ENCODE peak calls at places on chromosomes 5 and 9, in nine cellular contexts. C is adrenal gland, H is pancreas, Z is glutamatergic neuron, A is GM10248, D is epithelial cell of esophagus, Y is mammary epithelial cell, X is cardiac fibroblast, F is GM12878. R is an unnamed sample.

GRCh38 chr5:132814441-132815294 is 1.6 kb downstream of the SOWAHA start:
- DNase-seq in C (no peak), H (no peak), Z (no peak), A (no peak), D (no peak), Y (no peak), X (no peak), F (no peak), R (no peak)

GRCh38 chr5:59917121-59917520 is 23.6 kb upstream of the PDE4D start:
- DNase-seq in C (no peak), H (no peak), Z (no peak), A (no peak), D (peak; percentile 7), Y (no peak), X (no peak), F (no peak), R (peak; percentile 22)

GRCh38 chr9:130311774-130312140 is 46.2 kb downstream of the HMCN2 start:
- DNase-seq in C (no peak), H (no peak), Z (no peak), A (no peak), D (no peak), Y (no peak), X (no peak), F (no peak), R (no peak)

GRCh38 chr5:132090107-132090506 is 16.5 kb downstream of the CSF2 start:
- DNase-seq in C (no peak), H (no peak), Z (no peak), A (no peak), D (peak; percentile 89), Y (peak; percentile 98), X (peak; percentile 91), F (no peak), R (no peak)

GRCh38 chr5:139456776-139457175 is 5.8 kb downstream of the ECSCR start:
- DNase-seq in C (no peak), H (no peak), Z (no peak), A (no peak), D (no peak), Y (no peak), X (no peak), F (no peak), R (no peak)

GRCh38 chr5:125113328-125113727 is 366.9 kb upstream of the ZNF608 start:
- DNase-seq in C (no peak), H (no peak), Z (no peak), A (no peak), D (no peak), Y (no peak), X (no peak), F (peak; percentile 48), R (peak; percentile 4)

GRCh38 chr5:169384661-169385060 is 83.7 kb upstream of the SLIT3 start:
- DNase-seq in C (no peak), H (no peak), Z (no peak), A (no peak), D (no peak), Y (no peak), X (no peak), F (no peak), R (no peak)

GRCh38 chr5:103674321-103674720 is 111.7 kb upstream of the NUDT12 start:
- DNase-seq in C (no peak), H (no peak), Z (no peak), A (no peak), D (no peak), Y (no peak), X (no peak), F (no peak), R (no peak)

GRCh38 chr5:31280210-31280609 is 86.7 kb downstream of the CDH6 start:
- DNase-seq in C (no peak), H (no peak), Z (no peak), A (no peak), D (no peak), Y (peak; percentile 4), X (peak; percentile 19), F (no peak), R (no peak)

GRCh38 chr5:29367176-29367833 is 1826.2 kb upstream of the CDH6 start:
- DNase-seq in C (no peak), H (no peak), Z (no peak), A (no peak), D (peak; percentile 0), Y (no peak), X (no peak), F (no peak), R (peak; percentile 22)

GRCh38 chr5:62691946-62692345 is 113.3 kb downstream of the LRRC70 start:
- DNase-seq in C (no peak), H (no peak), Z (no peak), A (no peak), D (no peak), Y (no peak), X (no peak), F (no peak), R (no peak)

GRCh38 chr9:137454145-137454505 is 5.0 kb downstream of the NSMF start:
- DNase-seq in C (peak; percentile 69), H (peak; percentile 76), Z (peak; percentile 62), A (peak; percentile 64), D (peak; percentile 47), Y (no peak), X (no peak), F (no peak), R (peak; percentile 49)

GRCh38 chr5:167725741-167726140 is 565.7 kb upstream of the WWC1 start:
- DNase-seq in C (no peak), H (no peak), Z (peak; percentile 55), A (no peak), D (no peak), Y (no peak), X (no peak), F (no peak), R (no peak)

GRCh38 chr5:167720201-167720600 is 571.2 kb upstream of the WWC1 start:
- DNase-seq in C (no peak), H (no peak), Z (no peak), A (no peak), D (peak; percentile 24), Y (no peak), X (peak; percentile 58), F (no peak), R (no peak)

GRCh38 chr5:167721926-167722440 is 569.5 kb upstream of the WWC1 start:
- DNase-seq in C (no peak), H (no peak), Z (no peak), A (no peak), D (no peak), Y (no peak), X (no peak), F (no peak), R (no peak)

GRCh38 chr5:167720676-167721260 is 570.7 kb upstream of the WWC1 start:
- DNase-seq in C (no peak), H (no peak), Z (no peak), A (no peak), D (no peak), Y (no peak), X (peak; percentile 31), F (no peak), R (no peak)

DNA sequence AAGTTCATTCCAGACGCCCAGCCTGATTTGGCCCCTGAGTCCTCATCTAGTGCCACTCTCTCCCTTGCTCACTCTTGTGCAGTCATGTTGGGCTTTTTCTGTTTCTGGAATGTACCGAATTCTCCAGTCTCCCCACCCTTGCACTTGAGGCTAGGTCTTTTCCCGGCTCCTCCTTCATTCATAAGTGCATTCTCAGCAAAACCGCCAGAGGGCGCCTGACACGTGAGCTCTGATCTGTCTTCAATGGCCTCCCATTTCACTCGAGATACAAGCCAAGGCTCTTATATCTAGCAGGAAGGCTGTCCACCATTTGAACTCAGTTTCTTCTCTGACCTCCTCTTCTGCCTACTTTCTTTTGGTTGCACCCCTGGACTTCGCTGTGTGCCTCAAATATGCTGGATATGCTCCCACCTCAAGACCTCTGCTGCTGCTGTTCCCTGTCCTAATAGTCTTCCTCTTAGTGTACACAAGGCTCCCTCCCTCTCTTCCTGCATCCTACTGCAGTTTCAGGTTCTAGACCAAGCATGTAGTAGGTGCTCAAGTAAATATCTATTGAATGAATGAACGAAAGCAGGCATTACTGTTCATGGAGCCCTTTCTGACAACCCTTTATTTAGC is 568.1 kb upstream of the WWC1 start:
- DNase-seq in C (peak; percentile 64), H (peak; percentile 48), Z (peak; percentile 80), A (peak; percentile 70), D (peak; percentile 86), Y (peak; percentile 80), X (peak; percentile 88), F (peak; percentile 35), R (peak; percentile 66)
- TF ChIP-seq CTCF in C (peak; percentile 85), H (peak; percentile 90), Z (peak; percentile 94), A (peak; percentile 79), D (peak; percentile 94), Y (peak; percentile 84), X (peak; percentile 84), F (peak; percentile 85), R (peak; percentile 83)

DNA sequence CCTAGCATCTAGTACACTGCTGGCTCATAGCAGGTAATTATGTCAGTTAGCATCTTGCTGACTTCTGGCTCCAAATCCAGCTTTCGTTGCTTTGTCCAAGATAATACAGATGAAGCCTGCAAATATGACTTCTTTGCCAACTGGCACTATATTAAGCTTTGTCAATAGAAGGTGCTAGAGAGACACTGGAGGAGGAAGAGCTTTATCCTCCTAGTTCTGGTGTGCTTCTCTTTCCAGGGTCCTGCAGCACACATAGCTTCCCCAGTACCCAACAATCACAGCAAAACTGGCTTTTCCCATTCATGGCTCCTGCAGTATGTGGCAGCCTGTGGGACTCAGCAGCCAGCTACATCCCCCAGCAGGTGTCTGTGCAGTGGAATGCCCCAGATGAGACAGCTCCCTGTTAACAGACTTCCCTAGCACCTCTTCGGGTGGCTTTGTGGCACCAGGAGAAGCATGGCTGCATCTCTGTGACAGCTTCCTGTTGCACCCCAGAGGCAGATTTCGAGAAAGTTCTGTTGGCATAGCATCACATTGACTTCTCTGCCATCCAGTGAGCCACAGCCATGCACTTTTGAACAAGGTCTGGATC is 147.8 kb downstream of the OXCT1 start:
- DNase-seq in C (no peak), H (no peak), Z (no peak), A (no peak), D (no peak), Y (no peak), X (peak; percentile 27), F (no peak), R (no peak)
- TF ChIP-seq CTCF in C (no peak), H (no peak), Z (no peak), A (peak; percentile 43), D (no peak), Y (peak; percentile 3), X (peak; percentile 30), F (peak; percentile 47), R (no peak)

GRCh38 chr5:163342301-163342700 is 95.1 kb upstream of the CCNG1 start:
- DNase-seq in C (no peak), H (no peak), Z (no peak), A (no peak), D (no peak), Y (no peak), X (no peak), F (no peak), R (no peak)

DNA sequence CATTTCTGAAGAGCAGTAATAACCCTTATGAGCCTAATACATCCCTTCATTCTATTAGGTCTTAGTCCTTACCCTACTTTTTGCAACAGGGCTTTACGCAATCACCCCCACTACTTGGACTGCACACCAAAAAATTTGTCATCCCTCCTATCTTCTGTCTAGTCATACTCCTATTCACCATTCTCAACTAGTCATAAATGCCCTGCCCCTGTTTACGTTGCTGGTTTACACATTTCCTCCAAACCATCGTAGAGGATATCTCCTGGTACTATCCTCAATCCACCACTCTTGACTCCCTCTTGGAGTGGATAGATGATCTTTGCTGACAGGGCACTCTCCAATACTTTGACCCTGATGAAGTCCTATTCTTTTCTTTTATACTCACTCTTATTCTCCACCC is 98.2 kb upstream of the CCNG1 start:
- DNase-seq in C (no peak), H (no peak), Z (no peak), A (no peak), D (peak; percentile 6), Y (no peak), X (peak; percentile 4), F (no peak), R (no peak)
- TF ChIP-seq CTCF in C (no peak), H (no peak), Z (no peak), A (no peak), D (no peak), Y (no peak), X (no peak), F (no peak), R (no peak)

GRCh38 chr5:180860273-180860886 is 696 bp downstream of the ZFP62 start:
- DNase-seq in C (no peak), H (peak; percentile 26), Z (no peak), A (peak; percentile 76), D (peak; percentile 40), Y (no peak), X (peak; percentile 16), F (no peak), R (peak; percentile 75)
- TF ChIP-seq CTCF in C (no peak), H (no peak), Z (peak; percentile 8), A (peak; percentile 50), D (peak; percentile 14), Y (no peak), X (no peak), F (peak; percentile 56), R (peak; percentile 4)